ENCODE peak calls at places on chromosomes 4 and X, in eight cellular contexts. One of them, this sample, is unnamed.

GRCh38 chrX:116667346-116667745 is 204.6 kb upstream of the CT83 start:
- DNase-seq in tibial artery: no peak
- DNase-seq in cardiac muscle cell: no peak
- DNase-seq in fibroblast of the aortic adventitia: no peak
- DNase-seq in D721Med: no peak
- DNase-seq in body of pancreas: no peak
- DNase-seq in choroid plexus epithelial cell: no peak
- DNase-seq in hepatocyte: no peak
- DNase-seq in this sample: no peak

GRCh38 chrX:46180258-46180687 is 364.9 kb downstream of the ZNF674 start:
- DNase-seq in fibroblast of the aortic adventitia: peak
- DNase-seq in cardiac muscle cell: peak
- DNase-seq in choroid plexus epithelial cell: peak
- DNase-seq in body of pancreas: no peak
- DNase-seq in tibial artery: no peak
- DNase-seq in hepatocyte: no peak
- DNase-seq in D721Med: no peak
- DNase-seq in this sample: peak

GRCh38 chr4:86942185-86942666 is 7.4 kb downstream of the AFF1 start:
- DNase-seq in hepatocyte: peak
- DNase-seq in body of pancreas: no peak
- DNase-seq in choroid plexus epithelial cell: peak
- DNase-seq in D721Med: no peak
- DNase-seq in tibial artery: no peak
- DNase-seq in fibroblast of the aortic adventitia: peak
- DNase-seq in cardiac muscle cell: peak
- DNase-seq in this sample: peak

GRCh38 chr4:156635046-156635445 is 336.6 kb downstream of the PDGFC start:
- DNase-seq in body of pancreas: no peak
- DNase-seq in choroid plexus epithelial cell: no peak
- DNase-seq in tibial artery: no peak
- DNase-seq in hepatocyte: no peak
- DNase-seq in fibroblast of the aortic adventitia: peak
- DNase-seq in cardiac muscle cell: no peak
- DNase-seq in D721Med: no peak
- DNase-seq in this sample: no peak

GRCh38 chr4:54902261-54902660 is 223.1 kb downstream of the KDR start:
- DNase-seq in cardiac muscle cell: peak
- DNase-seq in choroid plexus epithelial cell: peak
- DNase-seq in hepatocyte: no peak
- DNase-seq in body of pancreas: no peak
- DNase-seq in fibroblast of the aortic adventitia: no peak
- DNase-seq in tibial artery: no peak
- DNase-seq in D721Med: no peak
- DNase-seq in this sample: peak

GRCh38 chrX:20235755-20236154 is 31.0 kb downstream of the RPS6KA3 start:
- DNase-seq in fibroblast of the aortic adventitia: no peak
- DNase-seq in tibial artery: no peak
- DNase-seq in hepatocyte: no peak
- DNase-seq in D721Med: no peak
- DNase-seq in cardiac muscle cell: no peak
- DNase-seq in choroid plexus epithelial cell: no peak
- DNase-seq in body of pancreas: no peak
- DNase-seq in this sample: no peak

GRCh38 chrX:63350551-63350950 is 581 bp downstream of the SPIN4 start:
- DNase-seq in hepatocyte: peak
- DNase-seq in tibial artery: no peak
- DNase-seq in choroid plexus epithelial cell: no peak
- DNase-seq in D721Med: no peak
- DNase-seq in body of pancreas: peak
- DNase-seq in fibroblast of the aortic adventitia: peak
- DNase-seq in cardiac muscle cell: peak
- DNase-seq in this sample: peak

GRCh38 chrX:3728454-3728853 is 15.0 kb upstream of the PRKX start:
- DNase-seq in fibroblast of the aortic adventitia: peak
- DNase-seq in tibial artery: no peak
- DNase-seq in hepatocyte: no peak
- DNase-seq in choroid plexus epithelial cell: peak
- DNase-seq in D721Med: no peak
- DNase-seq in body of pancreas: no peak
- DNase-seq in cardiac muscle cell: peak
- DNase-seq in this sample: peak

GRCh38 chrX:1072637-1073377 is 139.6 kb downstream of the CRLF2 start:
- DNase-seq in D721Med: no peak
- DNase-seq in cardiac muscle cell: no peak
- DNase-seq in body of pancreas: no peak
- DNase-seq in tibial artery: no peak
- DNase-seq in choroid plexus epithelial cell: no peak
- DNase-seq in hepatocyte: no peak
- DNase-seq in fibroblast of the aortic adventitia: no peak
- DNase-seq in this sample: no peak

GRCh38 chrX:40176256-40176978 is 78.7 kb upstream of the BCOR start:
- DNase-seq in tibial artery: peak
- DNase-seq in fibroblast of the aortic adventitia: no peak
- DNase-seq in cardiac muscle cell: peak
- DNase-seq in choroid plexus epithelial cell: peak
- DNase-seq in body of pancreas: peak
- DNase-seq in hepatocyte: peak
- DNase-seq in D721Med: no peak
- DNase-seq in this sample: no peak

GRCh38 chrX:3120426-3120825 is 79.2 kb downstream of the ARSF start:
- DNase-seq in body of pancreas: no peak
- DNase-seq in hepatocyte: no peak
- DNase-seq in cardiac muscle cell: no peak
- DNase-seq in fibroblast of the aortic adventitia: no peak
- DNase-seq in D721Med: no peak
- DNase-seq in tibial artery: no peak
- DNase-seq in choroid plexus epithelial cell: no peak
- DNase-seq in this sample: no peak

GRCh38 chrX:53073115-53073581 is 9.0 kb upstream of the TSPYL2 start:
- DNase-seq in tibial artery: no peak
- DNase-seq in choroid plexus epithelial cell: no peak
- DNase-seq in hepatocyte: no peak
- DNase-seq in cardiac muscle cell: no peak
- DNase-seq in D721Med: no peak
- DNase-seq in fibroblast of the aortic adventitia: no peak
- DNase-seq in body of pancreas: no peak
- DNase-seq in this sample: no peak

GRCh38 chrX:65926095-65927019 is 113.5 kb downstream of the VSIG4 start:
- DNase-seq in tibial artery: no peak
- DNase-seq in body of pancreas: no peak
- DNase-seq in cardiac muscle cell: no peak
- DNase-seq in choroid plexus epithelial cell: no peak
- DNase-seq in hepatocyte: no peak
- DNase-seq in D721Med: no peak
- DNase-seq in fibroblast of the aortic adventitia: no peak
- DNase-seq in this sample: no peak

GRCh38 chr4:37999000-37999745 is 39.0 kb downstream of the PTTG2 start:
- DNase-seq in hepatocyte: peak
- DNase-seq in cardiac muscle cell: no peak
- DNase-seq in fibroblast of the aortic adventitia: no peak
- DNase-seq in tibial artery: no peak
- DNase-seq in D721Med: no peak
- DNase-seq in body of pancreas: peak
- DNase-seq in choroid plexus epithelial cell: no peak
- DNase-seq in this sample: no peak

GRCh38 chrX:17007134-17007768 is 60.8 kb downstream of the REPS2 start:
- DNase-seq in D721Med: no peak
- DNase-seq in cardiac muscle cell: peak
- DNase-seq in hepatocyte: no peak
- DNase-seq in choroid plexus epithelial cell: peak
- DNase-seq in body of pancreas: no peak
- DNase-seq in fibroblast of the aortic adventitia: peak
- DNase-seq in tibial artery: no peak
- DNase-seq in this sample: no peak
- TF ChIP-seq CTCF in D721Med: no peak
- TF ChIP-seq CTCF in cardiac muscle cell: peak
- TF ChIP-seq CTCF in hepatocyte: peak
- TF ChIP-seq CTCF in choroid plexus epithelial cell: peak
- TF ChIP-seq CTCF in body of pancreas: peak
- TF ChIP-seq CTCF in fibroblast of the aortic adventitia: peak
- TF ChIP-seq CTCF in tibial artery: peak
- TF ChIP-seq CTCF in this sample: no peak

GRCh38 chr4:48249378-48249777 is 20.3 kb downstream of the TEC start:
- DNase-seq in cardiac muscle cell: no peak
- DNase-seq in body of pancreas: no peak
- DNase-seq in choroid plexus epithelial cell: no peak
- DNase-seq in hepatocyte: no peak
- DNase-seq in fibroblast of the aortic adventitia: no peak
- DNase-seq in tibial artery: no peak
- DNase-seq in D721Med: no peak
- DNase-seq in this sample: no peak

GRCh38 chr4:48247878-48248558 is 21.6 kb downstream of the TEC start:
- DNase-seq in body of pancreas: no peak
- DNase-seq in choroid plexus epithelial cell: no peak
- DNase-seq in cardiac muscle cell: no peak
- DNase-seq in hepatocyte: no peak
- DNase-seq in fibroblast of the aortic adventitia: no peak
- DNase-seq in tibial artery: no peak
- DNase-seq in D721Med: no peak
- DNase-seq in this sample: no peak

GRCh38 chr4:48250343-48250742 is 19.3 kb downstream of the TEC start:
- DNase-seq in hepatocyte: no peak
- DNase-seq in body of pancreas: no peak
- DNase-seq in fibroblast of the aortic adventitia: no peak
- DNase-seq in tibial artery: no peak
- DNase-seq in cardiac muscle cell: no peak
- DNase-seq in choroid plexus epithelial cell: no peak
- DNase-seq in D721Med: no peak
- DNase-seq in this sample: no peak

GRCh38 chr4:48247142-48247877 is 22.3 kb downstream of the TEC start:
- DNase-seq in tibial artery: no peak
- DNase-seq in fibroblast of the aortic adventitia: peak
- DNase-seq in cardiac muscle cell: peak
- DNase-seq in D721Med: no peak
- DNase-seq in choroid plexus epithelial cell: peak
- DNase-seq in body of pancreas: no peak
- DNase-seq in hepatocyte: no peak
- DNase-seq in this sample: peak

GRCh38 chr4:48248559-48248953 is 21.1 kb downstream of the TEC start:
- DNase-seq in fibroblast of the aortic adventitia: no peak
- DNase-seq in body of pancreas: no peak
- DNase-seq in choroid plexus epithelial cell: no peak
- DNase-seq in cardiac muscle cell: no peak
- DNase-seq in tibial artery: no peak
- DNase-seq in D721Med: no peak
- DNase-seq in hepatocyte: no peak
- DNase-seq in this sample: no peak
- TF ChIP-seq CTCF in fibroblast of the aortic adventitia: no peak
- TF ChIP-seq CTCF in body of pancreas: no peak
- TF ChIP-seq CTCF in choroid plexus epithelial cell: no peak
- TF ChIP-seq CTCF in cardiac muscle cell: no peak
- TF ChIP-seq CTCF in tibial artery: no peak
- TF ChIP-seq CTCF in D721Med: no peak
- TF ChIP-seq CTCF in hepatocyte: no peak
- TF ChIP-seq CTCF in this sample: no peak

GRCh38 chr4:176277162-176277904 is 8.3 kb upstream of the ASB5 start:
- DNase-seq in tibial artery: peak
- DNase-seq in D721Med: peak
- DNase-seq in body of pancreas: peak
- DNase-seq in hepatocyte: peak
- DNase-seq in cardiac muscle cell: peak
- DNase-seq in choroid plexus epithelial cell: peak
- DNase-seq in fibroblast of the aortic adventitia: peak
- DNase-seq in this sample: peak
- TF ChIP-seq CTCF in tibial artery: peak
- TF ChIP-seq CTCF in D721Med: peak
- TF ChIP-seq CTCF in body of pancreas: peak
- TF ChIP-seq CTCF in hepatocyte: peak
- TF ChIP-seq CTCF in cardiac muscle cell: peak
- TF ChIP-seq CTCF in choroid plexus epithelial cell: peak
- TF ChIP-seq CTCF in fibroblast of the aortic adventitia: peak
- TF ChIP-seq CTCF in this sample: peak

GRCh38 chr4:96166806-96167205 is 326.9 kb downstream of the PDHA2 start:
- DNase-seq in body of pancreas: no peak
- DNase-seq in fibroblast of the aortic adventitia: no peak
- DNase-seq in hepatocyte: no peak
- DNase-seq in D721Med: no peak
- DNase-seq in cardiac muscle cell: peak
- DNase-seq in tibial artery: no peak
- DNase-seq in choroid plexus epithelial cell: no peak
- DNase-seq in this sample: no peak

GRCh38 chr4:96164814-96165351 is 325.0 kb downstream of the PDHA2 start:
- DNase-seq in body of pancreas: no peak
- DNase-seq in tibial artery: no peak
- DNase-seq in D721Med: no peak
- DNase-seq in choroid plexus epithelial cell: peak
- DNase-seq in cardiac muscle cell: peak
- DNase-seq in hepatocyte: no peak
- DNase-seq in fibroblast of the aortic adventitia: peak
- DNase-seq in this sample: peak

GRCh38 chr4:96175871-96176270 is 336.0 kb downstream of the PDHA2 start:
- DNase-seq in choroid plexus epithelial cell: peak
- DNase-seq in cardiac muscle cell: peak
- DNase-seq in tibial artery: no peak
- DNase-seq in D721Med: no peak
- DNase-seq in hepatocyte: no peak
- DNase-seq in body of pancreas: no peak
- DNase-seq in fibroblast of the aortic adventitia: no peak
- DNase-seq in this sample: peak

GRCh38 chr4:96170198-96170597 is 330.3 kb downstream of the PDHA2 start:
- DNase-seq in cardiac muscle cell: no peak
- DNase-seq in fibroblast of the aortic adventitia: no peak
- DNase-seq in choroid plexus epithelial cell: no peak
- DNase-seq in D721Med: no peak
- DNase-seq in body of pancreas: no peak
- DNase-seq in hepatocyte: no peak
- DNase-seq in tibial artery: no peak
- DNase-seq in this sample: no peak
- TF ChIP-seq CTCF in cardiac muscle cell: no peak
- TF ChIP-seq CTCF in fibroblast of the aortic adventitia: no peak
- TF ChIP-seq CTCF in choroid plexus epithelial cell: no peak
- TF ChIP-seq CTCF in D721Med: no peak
- TF ChIP-seq CTCF in body of pancreas: no peak
- TF ChIP-seq CTCF in hepatocyte: no peak
- TF ChIP-seq CTCF in tibial artery: no peak
- TF ChIP-seq CTCF in this sample: no peak

This sample was measured in bronchial epithelial cell.